ENCODE peak calls at places on chromosome 13, in seven cellular contexts. A is HEK293T; U is activated CD4-positive, alpha-beta T cell treated with anti-CD3 and anti-CD28 coated beads for 36 hours; H is cardiac muscle cell; M is fibroblast of the aortic adventitia; W is cortex of kidney; N is activated CD4-positive, CD25-positive, alpha-beta regulatory T cell treated with anti-CD3 and anti-CD28 coated beads, Interleukin-2, amount 50 U/mL, for 16 hours. P is an unnamed sample.

GRCh38 chr13:104006625-104007061 is 940.4 kb upstream of the SLC10A2 start:
- DNase-seq in W (no peak), H (peak; percentile 62), A (no peak), M (no peak), N (no peak), U (no peak), P (peak; percentile 66)

GRCh38 chr13:110344320-110344719 is 37.2 kb downstream of the COL4A2 start:
- DNase-seq in W (no peak), M (no peak), H (no peak), A (no peak), U (no peak), N (no peak), P (no peak)

GRCh38 chr13:108917581-108917980 is 288.2 kb downstream of the MYO16 start:
- DNase-seq in U (no peak), W (no peak), A (no peak), M (peak; percentile 73), H (peak; percentile 70), N (no peak), P (peak; percentile 16)

GRCh38 chr13:49840667-49841066 is 48.2 kb upstream of the KPNA3 start:
- DNase-seq in N (no peak), H (no peak), M (no peak), A (no peak), W (no peak), U (no peak), P (no peak)

GRCh38 chr13:109412232-109412935 is 374.0 kb downstream of the IRS2 start:
- DNase-seq in M (no peak), U (no peak), H (peak; percentile 72), W (no peak), A (peak; percentile 17), N (no peak), P (peak; percentile 22)

GRCh38 chr13:113854238-113855011 is 9.5 kb downstream of the GAS6 start:
- DNase-seq in U (peak; percentile 9), M (peak; percentile 30), N (no peak), A (no peak), H (peak; percentile 41), W (no peak), P (no peak)

GRCh38 chr13:74465279-74465678 is 331.1 kb upstream of the KLF12 start:
- DNase-seq in H (no peak), A (no peak), U (no peak), N (no peak), M (no peak), W (no peak), P (no peak)

GRCh38 chr13:31369213-31369612 is 169.4 kb downstream of the B3GLCT start:
- DNase-seq in U (no peak), H (peak; percentile 72), M (peak; percentile 39), W (no peak), A (no peak), N (no peak), P (no peak)

GRCh38 chr13:71587778-71588177 is 279.2 kb downstream of the DACH1 start:
- DNase-seq in W (no peak), N (no peak), A (no peak), H (no peak), U (no peak), M (no peak), P (no peak)

GRCh38 chr13:42328672-42329071 is 56.7 kb downstream of the AKAP11 start:
- DNase-seq in H (peak; percentile 18), M (no peak), U (no peak), A (no peak), W (no peak), N (no peak), P (no peak)

GRCh38 chr13:27556109-27556508 is 64.2 kb downstream of the LNX2 start:
- DNase-seq in A (no peak), N (no peak), M (peak; percentile 84), U (peak; percentile 10), H (peak; percentile 61), W (no peak), P (peak; percentile 19)

GRCh38 chr13:22929391-22930126 is 251.2 kb upstream of the SGCG start:
- DNase-seq in A (no peak), U (no peak), M (no peak), N (no peak), W (no peak), H (no peak), P (no peak)

GRCh38 chr13:87536499-87536898 is 134.7 kb upstream of the SLITRK5 start:
- DNase-seq in H (no peak), A (no peak), W (no peak), M (no peak), U (no peak), N (no peak), P (no peak)